ENCODE peak calls at places on chromosome 15, in six cellular contexts. One of them, this sample, is unnamed.

GRCh38 chr15:100785181-100786138 is 94.2 kb upstream of the ALDH1A3 start:
- DNase-seq in AG08396: no peak
- DNase-seq in progenitor cell of endocrine pancreas: peak
- DNase-seq in brain microvascular endothelial cell: no peak
- DNase-seq in BJ: no peak
- DNase-seq in activated naive CD4-positive, alpha-beta T cell treated with Interleukin-2 at 50 U/mL for 16 hours: no peak
- DNase-seq in this sample: no peak

GRCh38 chr15:45372032-45372995 is 6.0 kb downstream of the GATM start:
- DNase-seq in activated naive CD4-positive, alpha-beta T cell treated with Interleukin-2 at 50 U/mL for 16 hours: no peak
- DNase-seq in brain microvascular endothelial cell: no peak
- DNase-seq in progenitor cell of endocrine pancreas: no peak
- DNase-seq in BJ: no peak
- DNase-seq in AG08396: no peak
- DNase-seq in this sample: no peak

GRCh38 chr15:35496585-35496984 is 49.4 kb downstream of the DPH6 start:
- DNase-seq in brain microvascular endothelial cell: no peak
- DNase-seq in progenitor cell of endocrine pancreas: no peak
- DNase-seq in activated naive CD4-positive, alpha-beta T cell treated with Interleukin-2 at 50 U/mL for 16 hours: no peak
- DNase-seq in BJ: no peak
- DNase-seq in AG08396: no peak
- DNase-seq in this sample: peak

GRCh38 chr15:59457103-59457502 is 19.1 kb downstream of the FAM81A start:
- DNase-seq in progenitor cell of endocrine pancreas: no peak
- DNase-seq in AG08396: no peak
- DNase-seq in BJ: no peak
- DNase-seq in activated naive CD4-positive, alpha-beta T cell treated with Interleukin-2 at 50 U/mL for 16 hours: no peak
- DNase-seq in brain microvascular endothelial cell: no peak
- DNase-seq in this sample: no peak

GRCh38 chr15:39202641-39203040 is 378.2 kb upstream of the THBS1 start:
- DNase-seq in AG08396: no peak
- DNase-seq in brain microvascular endothelial cell: no peak
- DNase-seq in activated naive CD4-positive, alpha-beta T cell treated with Interleukin-2 at 50 U/mL for 16 hours: no peak
- DNase-seq in progenitor cell of endocrine pancreas: no peak
- DNase-seq in BJ: no peak
- DNase-seq in this sample: no peak

GRCh38 chr15:47505712-47506542 is 211.4 kb upstream of the SEMA6D start:
- DNase-seq in progenitor cell of endocrine pancreas: no peak
- DNase-seq in AG08396: no peak
- DNase-seq in BJ: peak
- DNase-seq in activated naive CD4-positive, alpha-beta T cell treated with Interleukin-2 at 50 U/mL for 16 hours: no peak
- DNase-seq in brain microvascular endothelial cell: peak
- DNase-seq in this sample: peak

GRCh38 chr15:85033148-85033547 is 51.5 kb downstream of the PDE8A start:
- DNase-seq in activated naive CD4-positive, alpha-beta T cell treated with Interleukin-2 at 50 U/mL for 16 hours: no peak
- DNase-seq in BJ: no peak
- DNase-seq in AG08396: no peak
- DNase-seq in progenitor cell of endocrine pancreas: no peak
- DNase-seq in brain microvascular endothelial cell: no peak
- DNase-seq in this sample: no peak

GRCh38 chr15:68489426-68489825 is 57.5 kb upstream of the ITGA11 start:
- DNase-seq in AG08396: no peak
- DNase-seq in progenitor cell of endocrine pancreas: no peak
- DNase-seq in BJ: no peak
- DNase-seq in brain microvascular endothelial cell: no peak
- DNase-seq in activated naive CD4-positive, alpha-beta T cell treated with Interleukin-2 at 50 U/mL for 16 hours: no peak
- DNase-seq in this sample: no peak

GRCh38 chr15:31263751-31264533 is 62.7 kb upstream of the KLF13 start:
- DNase-seq in AG08396: no peak
- DNase-seq in activated naive CD4-positive, alpha-beta T cell treated with Interleukin-2 at 50 U/mL for 16 hours: peak
- DNase-seq in progenitor cell of endocrine pancreas: no peak
- DNase-seq in BJ: no peak
- DNase-seq in brain microvascular endothelial cell: no peak
- DNase-seq in this sample: no peak

GRCh38 chr15:85622432-85622831 is 172.3 kb downstream of the KLHL25 start:
- DNase-seq in brain microvascular endothelial cell: no peak
- DNase-seq in BJ: no peak
- DNase-seq in activated naive CD4-positive, alpha-beta T cell treated with Interleukin-2 at 50 U/mL for 16 hours: no peak
- DNase-seq in progenitor cell of endocrine pancreas: no peak
- DNase-seq in AG08396: no peak
- DNase-seq in this sample: peak

GRCh38 chr15:57509121-57509520 is 82.6 kb upstream of the MYZAP start:
- DNase-seq in BJ: no peak
- DNase-seq in activated naive CD4-positive, alpha-beta T cell treated with Interleukin-2 at 50 U/mL for 16 hours: no peak
- DNase-seq in brain microvascular endothelial cell: no peak
- DNase-seq in AG08396: no peak
- DNase-seq in progenitor cell of endocrine pancreas: no peak
- DNase-seq in this sample: peak

GRCh38 chr15:101087172-101087769 is 164.6 kb downstream of the CHSY1 start:
- DNase-seq in brain microvascular endothelial cell: no peak
- DNase-seq in AG08396: no peak
- DNase-seq in progenitor cell of endocrine pancreas: no peak
- DNase-seq in BJ: no peak
- DNase-seq in activated naive CD4-positive, alpha-beta T cell treated with Interleukin-2 at 50 U/mL for 16 hours: no peak
- DNase-seq in this sample: no peak